ENCODE peak calls at places on chromosomes 4 and X, in eight cellular contexts. P, F, G, V, T, N, R and O are unnamed samples.

GRCh38 chr4:147108409-147108808 is 162.7 kb upstream of the TTC29 start:
- DNase-seq in N (no peak), V (no peak), F (no peak), T (no peak), G (no peak), P (no peak), R (no peak), O (no peak)

GRCh38 chr4:4735136-4735754 is 124.2 kb upstream of the MSX1 start:
- DNase-seq in P (no peak), T (no peak), R (no peak), N (no peak), V (no peak), F (no peak), G (no peak), O (no peak)

GRCh38 chrX:45850197-45850774 is 649.6 kb upstream of the DIPK2B start:
- DNase-seq in P (no peak), G (peak; percentile 45), T (peak; percentile 24), N (no peak), R (peak; percentile 33), F (no peak), V (no peak), O (no peak)

GRCh38 chr4:55398966-55399365 is 3.2 kb downstream of the TMEM165 start:
- DNase-seq in G (no peak), F (no peak), P (no peak), T (peak; percentile 39), V (no peak), N (no peak), R (no peak), O (no peak)

GRCh38 chr4:151403656-151404055 is 5.3 kb upstream of the FHIP1A start:
- DNase-seq in T (no peak), G (no peak), P (no peak), V (no peak), N (no peak), F (no peak), R (no peak), O (no peak)

GRCh38 chr4:147828361-147828760 is 96.5 kb downstream of the ARHGAP10 start:
- DNase-seq in G (no peak), V (no peak), T (no peak), P (no peak), R (no peak), N (no peak), F (no peak), O (no peak)

GRCh38 chr4:40482985-40483647 is 146.5 kb downstream of the RBM47 start:
- DNase-seq in P (no peak), G (no peak), F (no peak), V (no peak), N (no peak), R (peak; percentile 37), T (no peak), O (no peak)

GRCh38 chr4:119197772-119198212 is 14.7 kb upstream of the USP53 start:
- DNase-seq in T (no peak), G (no peak), P (no peak), N (no peak), V (no peak), F (no peak), R (no peak), O (no peak)

GRCh38 chr4:11402192-11402591 is 26.5 kb downstream of the HS3ST1 start:
- DNase-seq in V (no peak), R (no peak), F (no peak), P (no peak), T (no peak), N (no peak), G (no peak), O (no peak)

GRCh38 chr4:113674251-113674650 is 87.3 kb downstream of the CAMK2D start:
- DNase-seq in G (no peak), P (no peak), V (no peak), F (no peak), T (no peak), N (no peak), R (no peak), O (no peak)

GRCh38 chr4:16665942-16666586 is 232.4 kb downstream of the LDB2 start:
- DNase-seq in T (no peak), R (no peak), P (no peak), F (no peak), N (no peak), V (no peak), G (no peak), O (no peak)

GRCh38 chr4:82681759-82682158 is 116.8 kb downstream of the SCD5 start:
- DNase-seq in G (no peak), F (no peak), P (no peak), T (peak; percentile 11), N (no peak), V (no peak), R (no peak), O (no peak)

GRCh38 chrX:134732152-134732551 is 73.9 kb upstream of the PLAC1 start:
- DNase-seq in V (no peak), F (no peak), G (no peak), N (no peak), R (no peak), P (no peak), T (no peak), O (no peak)